ENCODE peak calls at places on chromosome 4, in nine cellular contexts. U is CD4-positive, alpha-beta memory T cell; D is T-helper 1 cell; N is fibroblast of gingiva; R is A172; I is non-pigmented ciliary epithelial cell; W is heart left ventricle; J is GM20000; O is H1. G is an unnamed sample.

GRCh38 chr4:15396157-15396800 is 31.6 kb upstream of the C1QTNF7 start:
- DNase-seq in U (peak; percentile 33), D (peak; percentile 56), N (peak; percentile 27), R (peak; percentile 59), I (no peak), W (no peak), J (peak; percentile 61), O (peak; percentile 9), G (peak; percentile 28)

GRCh38 chr4:14566518-14566917 is 435.8 kb upstream of the CPEB2 start:
- DNase-seq in U (no peak), D (no peak), N (peak; percentile 3), R (peak; percentile 52), I (peak; percentile 9), W (no peak), J (no peak), O (no peak), G (no peak)

GRCh38 chr4:84852081-84852480 is 114.4 kb downstream of the WDFY3 start:
- DNase-seq in U (no peak), D (no peak), N (peak; percentile 27), R (peak; percentile 19), I (no peak), W (no peak), J (no peak), O (no peak), G (peak; percentile 49)

GRCh38 chr4:165542476-165542875 is 163.7 kb downstream of the CPE start:
- DNase-seq in U (no peak), D (no peak), N (no peak), R (no peak), I (no peak), W (no peak), J (no peak), O (no peak), G (no peak)

GRCh38 chr4:93605163-93605562 is 223.4 kb upstream of the ATOH1 start:
- DNase-seq in U (no peak), D (no peak), N (no peak), R (no peak), I (no peak), W (no peak), J (no peak), O (no peak), G (no peak)

GRCh38 chr4:9924750-9925149 is 96.5 kb downstream of the SLC2A9 start:
- DNase-seq in U (no peak), D (no peak), N (no peak), R (peak; percentile 28), I (peak; percentile 14), W (no peak), J (no peak), O (no peak), G (no peak)

GRCh38 chr4:7120341-7120740 is 52.5 kb upstream of the GRPEL1 start:
- DNase-seq in U (no peak), D (no peak), N (no peak), R (peak; percentile 52), I (no peak), W (no peak), J (no peak), O (no peak), G (no peak)

GRCh38 chr4:121764702-121765367 is at the start of gene SMIM43:
- DNase-seq in U (no peak), D (no peak), N (peak; percentile 9), R (no peak), I (no peak), W (no peak), J (peak; percentile 17), O (no peak), G (no peak)

GRCh38 chr4:93775551-93775950 is 53.0 kb upstream of the ATOH1 start:
- DNase-seq in U (no peak), D (no peak), N (no peak), R (no peak), I (no peak), W (no peak), J (no peak), O (no peak), G (no peak)

GRCh38 chr4:27215421-27215820 is 354.8 kb downstream of the STIM2 start:
- DNase-seq in U (no peak), D (no peak), N (no peak), R (no peak), I (no peak), W (no peak), J (no peak), O (no peak), G (no peak)

GRCh38 chr4:56907489-56908205 is at the start of gene REST:
- DNase-seq in U (peak; percentile 86), D (peak; percentile 73), N (peak; percentile 61), R (peak; percentile 22), I (no peak), W (peak; percentile 91), J (peak; percentile 89), O (peak; percentile 95), G (peak; percentile 81)

GRCh38 chr4:8182858-8183725 is 16.0 kb upstream of the SH3TC1 start:
- DNase-seq in U (no peak), D (no peak), N (peak; percentile 91), R (peak; percentile 91), I (no peak), W (peak; percentile 94), J (no peak), O (no peak), G (no peak)

GRCh38 chr4:91113130-91113706 is 986.0 kb downstream of the CCSER1 start:
- DNase-seq in U (no peak), D (peak; percentile 0), N (no peak), R (peak; percentile 32), I (peak; percentile 4), W (no peak), J (peak; percentile 13), O (no peak), G (peak; percentile 48)

GRCh38 chr4:151624606-151625565 is 135.9 kb downstream of the GATB start:
- DNase-seq in U (no peak), D (no peak), N (no peak), R (no peak), I (no peak), W (no peak), J (no peak), O (no peak), G (no peak)

GRCh38 chr4:92334716-92335350 is 31.1 kb downstream of the GRID2 start:
- DNase-seq in U (no peak), D (no peak), N (peak; percentile 1), R (peak; percentile 27), I (no peak), W (no peak), J (no peak), O (no peak), G (no peak)

GRCh38 chr4:81845761-81846160 is 374.1 kb upstream of the RASGEF1B start:
- DNase-seq in U (no peak), D (no peak), N (no peak), R (no peak), I (no peak), W (no peak), J (no peak), O (no peak), G (no peak)

GRCh38 chr4:168840386-168840763 is 169.7 kb downstream of the CBR4 start:
- DNase-seq in U (no peak), D (no peak), N (no peak), R (no peak), I (no peak), W (no peak), J (no peak), O (no peak), G (no peak)

GRCh38 chr4:184503869-184504300 is 29.5 kb upstream of the IRF2 start:
- DNase-seq in U (peak; percentile 32), D (peak; percentile 72), N (peak; percentile 6), R (peak; percentile 32), I (no peak), W (no peak), J (no peak), O (no peak), G (no peak)

G was measured in COLO829.